ENCODE peak calls at places on chromosome 5, in nine cellular contexts. G is activated effector memory CD4-positive, alpha-beta T cell treated with anti-CD3 and anti-CD28 coated beads, Interleukin-2, amount 50 U/mL, for 16 hours; I is AG08395; X is activated naive CD4-positive, alpha-beta T cell; U is ecto neural progenitor cell; B is astrocyte; T is C1 segment of cervical spinal cord; H is M059J; M is left ventricle myocardium superior. Y is an unnamed sample.

GRCh38 chr5:119445544-119445943 is 6.8 kb upstream of the HSD17B4 start:
- DNase-seq in G (no peak), I (no peak), X (no peak), U (peak; percentile 48), B (no peak), T (no peak), H (no peak), M (no peak), Y (no peak)

GRCh38 chr5:40587284-40587882 is 92.3 kb upstream of the PTGER4 start:
- DNase-seq in G (no peak), I (no peak), X (no peak), U (no peak), B (peak; percentile 19), T (no peak), H (no peak), M (no peak), Y (no peak)

GRCh38 chr5:173165193-173165988 is 21.1 kb downstream of the BNIP1 start:
- DNase-seq in G (no peak), I (no peak), X (no peak), U (no peak), B (no peak), T (no peak), H (no peak), M (peak; percentile 55), Y (no peak)

GRCh38 chr5:76283670-76284069 is 119.4 kb upstream of the IQGAP2 start:
- DNase-seq in G (no peak), I (no peak), X (no peak), U (no peak), B (no peak), T (no peak), H (no peak), M (no peak), Y (no peak)

GRCh38 chr5:78405820-78406750 is 45.7 kb downstream of the SCAMP1 start:
- DNase-seq in G (no peak), I (peak; percentile 62), X (no peak), U (no peak), B (peak; percentile 67), T (no peak), H (peak; percentile 70), M (no peak), Y (peak; percentile 59)

GRCh38 chr5:3309538-3309937 is 286.1 kb upstream of the IRX1 start:
- DNase-seq in G (no peak), I (no peak), X (no peak), U (no peak), B (no peak), T (no peak), H (peak; percentile 16), M (no peak), Y (no peak)

GRCh38 chr5:1254196-1254595 is 29.0 kb downstream of the SLC6A18 start:
- DNase-seq in G (no peak), I (no peak), X (no peak), U (no peak), B (no peak), T (no peak), H (no peak), M (no peak), Y (no peak)

GRCh38 chr5:2153808-2154207 is 271.1 kb upstream of the IRX4 start:
- DNase-seq in G (no peak), I (no peak), X (no peak), U (no peak), B (no peak), T (no peak), H (no peak), M (no peak), Y (no peak)

GRCh38 chr5:172096184-172096941 is 89.9 kb upstream of the FBXW11 start:
- DNase-seq in G (no peak), I (no peak), X (no peak), U (no peak), B (no peak), T (no peak), H (no peak), M (no peak), Y (no peak)

GRCh38 chr5:138077064-138077696 is 6.7 kb upstream of the WNT8A start:
- DNase-seq in G (peak; percentile 78), I (peak; percentile 85), X (peak; percentile 4), U (peak; percentile 69), B (peak; percentile 23), T (no peak), H (peak; percentile 60), M (peak; percentile 52), Y (peak; percentile 81)